ENCODE peak calls at places on chromosome 2, in seven cellular contexts. Q is effector CD4-positive, alpha-beta T cell; F is activated T-cell treated with anti-CD3 and anti-CD28 coated beads, Interleukin-2, amount 50 U/mL, for 72 hours; E is tibial artery; V is thoracic aorta; I is smooth muscle cell of the brain vasculature; D is neural progenitor cell. X is an unnamed sample.

GRCh38 chr2:65431417-65432226 is 777 bp downstream of the SPRED2 start:
- DNase-seq in Q (peak), F (peak), E (peak), V (peak), I (no peak), D (peak), X (no peak)

GRCh38 chr2:8408560-8409460 is 273.0 kb upstream of the ID2 start:
- DNase-seq in Q (no peak), F (peak), E (no peak), V (no peak), I (no peak), D (no peak), X (no peak)

GRCh38 chr2:106124126-106124756 is 69.9 kb downstream of the UXS1 start:
- DNase-seq in Q (no peak), F (no peak), E (no peak), V (no peak), I (no peak), D (no peak), X (no peak)

GRCh38 chr2:47354013-47354816 is 48.7 kb upstream of the MSH2 start:
- DNase-seq in Q (no peak), F (no peak), E (no peak), V (no peak), I (no peak), D (no peak), X (no peak)

GRCh38 chr2:38298539-38298938 is 78.5 kb downstream of the ATL2 start:
- DNase-seq in Q (no peak), F (no peak), E (no peak), V (no peak), I (no peak), D (no peak), X (no peak)

GRCh38 chr2:25618676-25619075 is 54.7 kb downstream of the DTNB start:
- DNase-seq in Q (no peak), F (no peak), E (no peak), V (no peak), I (peak), D (no peak), X (no peak)

GRCh38 chr2:72605836-72606442 is 219.9 kb downstream of the EXOC6B start:
- DNase-seq in Q (no peak), F (no peak), E (no peak), V (no peak), I (peak), D (peak), X (no peak)

GRCh38 chr2:203551653-203552250 is 16.7 kb upstream of the RAPH1 start:
- DNase-seq in Q (no peak), F (no peak), E (peak), V (no peak), I (no peak), D (no peak), X (no peak)

X was measured in cerebellar nuclear complex.